ENCODE peak calls at places on chromosomes 16 and 17, in nine cellular contexts. G, A, P, O, V, Q, H, L and S are unnamed samples.
A peak's percentile ranks its signal among the peaks of the same experiment; 100 is the strongest.

GRCh38 chr17:15413101-15413750 is 54.2 kb downstream of the CDRT4 start:
- DNase-seq in G (no peak), A (no peak), P (no peak), O (no peak), V (no peak), Q (no peak), H (no peak), L (no peak), S (no peak)

GRCh38 chr17:76674600-76674999 is 31.0 kb upstream of the ST6GALNAC1 start:
- DNase-seq in G (no peak), A (no peak), P (no peak), O (no peak), V (no peak), Q (no peak), H (no peak), L (no peak), S (no peak)

GRCh38 chr17:65557349-65558310 is 3.8 kb downstream of the AXIN2 start:
- DNase-seq in G (no peak), A (no peak), P (peak; percentile 82), O (peak; percentile 37), V (no peak), Q (peak; percentile 79), H (no peak), L (no peak), S (peak; percentile 64)

GRCh38 chr17:42289863-42290165 is 1.5 kb downstream of the STAT5A start:
- DNase-seq in G (no peak), A (no peak), P (no peak), O (no peak), V (no peak), Q (no peak), H (no peak), L (no peak), S (no peak)

GRCh38 chr17:42748906-42749798 is 4.3 kb upstream of the EZH1 start:
- DNase-seq in G (no peak), A (no peak), P (no peak), O (no peak), V (no peak), Q (no peak), H (no peak), L (no peak), S (no peak)

GRCh38 chr16:80526418-80527061 is 14.3 kb upstream of the DYNLRB2 start:
- DNase-seq in G (no peak), A (no peak), P (no peak), O (no peak), V (no peak), Q (peak; percentile 69), H (peak; percentile 56), L (peak; percentile 64), S (peak; percentile 60)

GRCh38 chr17:18920911-18921441 is 31.0 kb upstream of the SLC5A10 start:
- DNase-seq in G (no peak), A (no peak), P (no peak), O (no peak), V (no peak), Q (no peak), H (no peak), L (no peak), S (no peak)

GRCh38 chr16:89842471-89843408 is 14.5 kb downstream of the SPIRE2 start:
- DNase-seq in G (no peak), A (no peak), P (no peak), O (no peak), V (no peak), Q (peak; percentile 47), H (no peak), L (peak; percentile 83), S (no peak)

GRCh38 chr16:66427451-66427860 is 361 bp downstream of the BEAN1 start:
- DNase-seq in G (no peak), A (no peak), P (no peak), O (no peak), V (no peak), Q (no peak), H (no peak), L (no peak), S (no peak)

GRCh38 chr16:66425651-66426050 is 1.4 kb upstream of the BEAN1 start:
- DNase-seq in G (no peak), A (no peak), P (no peak), O (no peak), V (no peak), Q (no peak), H (no peak), L (no peak), S (no peak)

GRCh38 chr16:66427871-66428681 is 981 bp downstream of the BEAN1 start:
- DNase-seq in G (no peak), A (no peak), P (no peak), O (no peak), V (no peak), Q (no peak), H (no peak), L (no peak), S (no peak)

GRCh38 chr16:66427036-66427446 is at the start of gene BEAN1:
- DNase-seq in G (peak; percentile 36), A (no peak), P (peak; percentile 46), O (peak; percentile 35), V (no peak), Q (no peak), H (no peak), L (no peak), S (no peak)

DNA sequence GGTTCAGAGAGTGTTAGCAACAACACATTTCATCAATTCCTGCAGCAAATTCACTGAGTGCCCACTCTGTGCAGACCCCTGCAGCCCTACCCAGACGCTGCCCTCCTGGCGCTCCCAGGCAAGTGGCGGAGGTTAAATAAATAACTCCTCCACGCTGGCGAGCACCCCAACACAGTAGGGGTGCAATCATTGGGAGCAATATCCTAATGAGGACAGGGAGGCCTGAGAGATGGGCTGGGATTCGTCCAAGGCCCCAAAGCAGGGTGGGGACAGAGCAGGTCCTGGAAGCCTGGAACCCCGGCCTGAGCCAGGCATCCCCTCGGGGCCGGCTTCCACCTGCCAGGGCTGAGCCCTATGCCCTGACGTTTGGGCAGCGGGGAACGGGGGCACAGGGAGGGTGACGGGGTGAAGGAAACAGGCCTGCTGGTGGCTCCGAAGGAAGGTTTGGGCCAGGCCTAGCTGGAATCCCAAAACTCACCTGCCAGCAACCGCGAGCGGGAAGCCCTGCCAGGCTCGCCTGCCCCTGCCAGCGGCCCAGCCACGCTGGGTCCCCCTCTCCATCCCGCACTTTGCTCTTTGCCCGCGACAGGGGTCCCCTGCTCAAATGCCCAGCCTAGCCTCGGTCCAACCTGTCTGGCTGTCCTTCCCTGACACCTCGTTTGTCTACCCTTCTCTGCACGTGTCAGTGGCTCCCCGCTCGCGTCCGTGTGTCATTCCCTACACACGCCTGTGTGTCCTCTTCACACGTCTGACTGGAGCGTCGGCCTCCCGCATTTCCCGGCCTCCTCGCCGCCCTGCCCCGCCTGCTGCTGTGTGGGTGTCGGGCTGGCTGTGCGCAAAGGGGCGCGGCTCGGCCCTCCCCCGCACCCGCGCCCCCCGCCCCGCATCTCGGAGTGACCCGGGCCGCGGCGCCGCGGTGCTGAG is 721 bp upstream of the BEAN1 start:
- DNase-seq in G (no peak), A (no peak), P (no peak), O (peak; percentile 23), V (no peak), Q (no peak), H (no peak), L (no peak), S (no peak)
- H3K4me3 ChIP-seq in G (peak overlapping the region; percentile 70), A (peak overlapping the region; percentile 66), P (peak overlapping the region; percentile 88), O (peak overlapping the region; percentile 28), V (peak overlapping the region; percentile 31), Q (peak overlapping the region; percentile 21), H (peak overlapping the region; percentile 31), L (peak overlapping the region; percentile 26), S (no peak overlapping the region)

GRCh38 chr16:67669499-67670101 is 3.0 kb downstream of the C16orf86 start:
- DNase-seq in G (no peak), A (no peak), P (no peak), O (no peak), V (no peak), Q (no peak), H (no peak), L (no peak), S (no peak)

GRCh38 chr16:67666538-67667433 is at the start of the genes C16orf86 and ENKD1:
- DNase-seq in G (peak; percentile 89), A (no peak), P (peak; percentile 79), O (peak; percentile 66), V (no peak), Q (peak; percentile 70), H (no peak), L (peak; percentile 85), S (peak; percentile 74)

GRCh38 chr16:67667434-67667816 is 811 bp downstream of the C16orf86 start:
- DNase-seq in G (no peak), A (no peak), P (no peak), O (no peak), V (no peak), Q (no peak), H (no peak), L (no peak), S (no peak)

GRCh38 chr16:67668495-67669157 is 2.0 kb downstream of the C16orf86 start:
- DNase-seq in G (no peak), A (no peak), P (no peak), O (no peak), V (no peak), Q (no peak), H (no peak), L (no peak), S (no peak)

DNA sequence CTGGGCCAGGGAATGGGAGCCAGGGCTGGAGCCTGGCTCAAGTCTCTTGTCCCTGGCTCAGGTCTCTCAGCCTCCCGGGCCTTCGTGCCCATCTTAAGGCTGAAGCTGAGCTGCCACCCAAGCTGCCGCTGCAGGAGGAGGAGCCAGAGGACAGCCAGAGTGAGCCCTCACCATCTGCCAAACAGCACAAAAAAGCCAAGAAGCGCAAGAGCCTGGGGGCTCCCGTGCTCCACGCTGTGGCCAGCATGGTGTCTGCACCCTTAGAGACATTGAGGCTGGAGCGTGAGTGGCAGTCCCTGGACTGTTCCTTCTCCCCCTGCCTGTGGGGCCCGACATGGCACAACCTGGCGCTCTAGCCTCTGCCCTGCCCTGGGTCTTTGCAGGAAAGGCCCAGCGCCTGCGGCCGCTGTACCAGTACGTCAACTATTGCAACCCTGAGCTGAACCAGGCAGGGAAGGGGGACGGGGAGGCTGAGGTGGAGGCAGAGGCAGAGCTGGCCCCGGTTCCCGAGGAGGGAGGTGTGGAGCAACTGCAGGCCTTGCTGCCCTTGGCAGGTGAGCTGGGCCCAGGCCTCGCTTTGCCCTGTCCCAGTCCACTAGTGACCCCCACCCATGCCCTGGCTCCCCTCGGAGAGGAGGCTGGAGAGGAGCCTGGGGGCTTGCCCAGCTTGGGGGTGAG is 1.3 kb downstream of the C16orf86 start:
- DNase-seq in G (peak; percentile 82), A (peak; percentile 54), P (peak; percentile 98), O (peak; percentile 76), V (peak; percentile 66), Q (peak; percentile 90), H (no peak), L (peak; percentile 96), S (peak; percentile 95)
- H3K4me3 ChIP-seq in G (peak overlapping the region; percentile 78), A (peak overlapping the region; percentile 92), P (no peak overlapping the region), O (no peak overlapping the region), V (peak overlapping the region; percentile 97), Q (no peak overlapping the region), H (no peak overlapping the region), L (no peak overlapping the region), S (peak overlapping the region; percentile 9)

GRCh38 chr17:48724241-48725004 is 1.4 kb downstream of the PRAC2 start:
- DNase-seq in G (peak; percentile 80), A (peak; percentile 40), P (peak; percentile 68), O (peak; percentile 88), V (no peak), Q (peak; percentile 70), H (no peak), L (peak; percentile 92), S (peak; percentile 32)

GRCh38 chr17:48725005-48725293 is 2.0 kb downstream of the PRAC2 start:
- DNase-seq in G (no peak), A (no peak), P (no peak), O (no peak), V (no peak), Q (no peak), H (no peak), L (peak; percentile 40), S (no peak)

GRCh38 chr17:48722924-48723554 is at the start of gene PRAC2:
- DNase-seq in G (no peak), A (no peak), P (no peak), O (peak; percentile 84), V (no peak), Q (no peak), H (no peak), L (peak; percentile 95), S (no peak)

GRCh38 chr17:48722201-48722907 is at the start of gene PRAC1:
- DNase-seq in G (no peak), A (no peak), P (no peak), O (no peak), V (no peak), Q (no peak), H (no peak), L (peak; percentile 98), S (no peak)

DNA sequence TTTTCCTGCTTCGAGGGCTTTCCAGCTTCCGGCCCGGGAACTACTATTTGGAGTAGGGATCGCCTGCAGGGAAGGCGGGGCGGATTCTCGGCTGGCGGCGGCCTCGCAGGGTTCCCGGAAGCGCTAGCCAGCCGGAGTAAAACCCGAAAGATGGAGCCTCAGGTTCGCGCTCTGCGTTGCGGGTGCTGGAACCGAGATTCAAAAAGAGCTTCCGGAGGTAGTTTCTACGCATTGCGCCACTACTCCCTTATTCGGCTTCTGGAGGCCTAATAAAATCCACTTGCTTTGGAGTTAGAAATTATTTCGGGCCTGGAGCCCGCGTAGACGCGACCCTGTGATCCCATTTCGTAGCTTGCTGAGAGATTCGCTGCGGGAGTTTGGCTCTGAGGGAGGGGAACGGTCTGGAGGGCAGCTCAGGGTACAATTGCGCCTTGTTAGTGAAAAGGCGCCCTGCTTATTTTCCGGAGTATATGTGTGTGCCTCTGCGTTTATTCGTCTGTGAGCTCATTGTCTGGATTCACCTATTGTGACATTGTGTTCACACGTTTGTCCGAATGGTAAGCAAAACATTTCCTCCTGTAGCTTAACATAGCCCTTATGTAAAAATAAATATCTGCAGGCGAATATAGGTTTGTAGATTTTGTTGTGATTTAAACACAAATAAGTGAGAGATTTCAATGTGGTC is 712 bp downstream of the PRAC2 start:
- DNase-seq in G (no peak), A (no peak), P (no peak), O (peak; percentile 90), V (no peak), Q (no peak), H (no peak), L (peak; percentile 87), S (no peak)
- H3K4me3 ChIP-seq in G (peak overlapping the region; percentile 22), A (peak overlapping the region; percentile 53), P (no peak overlapping the region), O (peak overlapping the region; percentile 60), V (no peak overlapping the region), Q (no peak overlapping the region), H (no peak overlapping the region), L (peak overlapping the region; percentile 72), S (no peak overlapping the region)

DNA sequence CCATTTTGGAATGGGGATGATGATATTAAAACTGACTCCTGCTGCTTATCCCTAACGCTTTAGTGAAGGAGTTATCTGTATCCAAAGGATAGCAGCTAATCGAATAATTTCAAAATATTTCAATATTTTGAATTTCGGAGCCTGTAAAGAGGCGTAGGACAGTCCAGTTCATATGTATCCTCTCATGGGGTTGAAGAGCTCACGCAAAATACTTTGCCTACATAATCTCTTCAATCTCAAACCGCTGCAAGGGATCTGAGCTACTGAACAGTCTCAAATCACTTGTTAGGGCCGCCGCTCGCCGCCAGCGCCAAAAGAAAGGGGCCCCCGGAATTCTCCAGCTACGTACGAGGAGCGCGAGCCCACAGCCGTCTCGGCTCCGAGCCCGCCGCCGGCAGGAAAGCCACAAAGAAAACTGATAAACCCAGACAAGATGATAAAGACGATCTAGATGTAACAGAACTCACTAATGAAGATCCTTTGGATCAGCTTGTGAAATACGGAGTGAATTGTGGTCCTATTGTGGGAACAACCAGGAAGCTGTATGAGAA is 613 bp upstream of the RFWD3 start:
- DNase-seq in G (peak; percentile 24), A (no peak), P (no peak), O (peak; percentile 25), V (no peak), Q (peak; percentile 36), H (no peak), L (peak; percentile 51), S (no peak)
- H3K4me3 ChIP-seq in G (peak overlapping the region; percentile 88), A (peak overlapping the region; percentile 78), P (peak overlapping the region; percentile 91), O (peak overlapping the region; percentile 92), V (peak overlapping the region; percentile 56), Q (peak overlapping the region; percentile 87), H (peak overlapping the region; percentile 37), L (peak overlapping the region; percentile 84), S (peak overlapping the region; percentile 41)